ENCODE peak calls at places on chromosome 2, in ten cellular contexts. H, O, X, S, J, D, T, R, Z and P are unnamed samples.

GRCh38 chr2:84817239-84817655 is 63.6 kb downstream of the TRABD2A start:
- DNase-seq in T (no peak), X (no peak), Z (no peak), H (no peak), J (no peak), D (no peak), S (no peak), O (no peak), R (peak), P (no peak)

GRCh38 chr2:240577281-240578109 is 9.0 kb upstream of the CAPN10 start:
- DNase-seq in R (no peak), X (no peak), T (no peak), S (no peak), D (no peak), O (no peak), H (no peak), J (peak), Z (no peak), P (no peak)

GRCh38 chr2:56739421-56739820 is 555.6 kb downstream of the CCDC85A start:
- DNase-seq in X (no peak), J (no peak), R (no peak), O (no peak), H (no peak), D (peak), Z (no peak), T (no peak), S (no peak), P (no peak)

GRCh38 chr2:27249891-27250651 is 12.8 kb downstream of the SLC30A3 start:
- DNase-seq in Z (peak), H (no peak), R (peak), J (peak), X (no peak), S (peak), D (peak), O (peak), T (peak), P (peak)

GRCh38 chr2:71243548-71244301 is 16.8 kb upstream of the PAIP2B start:
- DNase-seq in R (no peak), J (peak), X (no peak), H (no peak), O (peak), T (no peak), D (no peak), Z (peak), S (no peak), P (no peak)

GRCh38 chr2:45315881-45316280 is 295.2 kb downstream of the SRBD1 start:
- DNase-seq in H (no peak), X (no peak), Z (no peak), S (no peak), O (no peak), J (no peak), D (peak), R (no peak), T (no peak), P (peak)

GRCh38 chr2:219661955-219662395 is 34.5 kb downstream of the SLC4A3 start:
- DNase-seq in J (no peak), R (no peak), D (peak), H (no peak), X (no peak), O (no peak), T (no peak), S (no peak), Z (no peak), P (peak)

GRCh38 chr2:88099798-88100488 is 27.9 kb downstream of the FABP1 start:
- DNase-seq in Z (peak), T (peak), H (peak), J (no peak), S (peak), R (no peak), X (no peak), D (peak), O (no peak), P (peak)

DNA sequence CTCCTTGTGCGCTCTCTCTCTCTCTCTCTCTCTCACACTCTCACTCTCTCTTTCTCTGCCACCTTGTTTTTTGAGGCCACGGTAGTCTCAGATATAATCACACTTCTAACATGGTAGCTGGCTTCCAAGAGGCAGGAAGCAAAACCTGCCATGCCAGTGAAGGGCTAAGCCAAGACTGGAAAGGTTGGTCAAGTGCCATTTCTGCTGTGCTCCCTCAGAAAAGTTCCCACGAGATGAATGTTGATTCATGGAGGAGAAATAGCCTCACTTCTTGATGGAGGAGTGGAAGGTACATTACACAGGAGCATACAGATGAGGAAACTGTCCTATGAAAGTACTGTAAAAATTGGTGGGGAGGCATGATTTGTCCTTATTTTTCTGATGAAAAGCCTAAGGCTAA is 237.9 kb downstream of the XIRP2 start:
- DNase-seq in R (no peak), H (no peak), S (no peak), O (no peak), Z (no peak), D (no peak), J (no peak), X (no peak), T (no peak), P (no peak)
- TF ChIP-seq CTCF in R (no peak), H (no peak), S (no peak), O (no peak), Z (no peak), D (no peak), J (no peak), X (no peak), T (no peak), P (no peak)

GRCh38 chr2:189179607-189179979 is at the start of gene COL5A2:
- DNase-seq in Z (no peak), T (peak), D (peak), H (no peak), X (peak), J (peak), R (no peak), S (no peak), O (peak), P (peak)

GRCh38 chr2:189178007-189178406 is 1.6 kb downstream of the COL5A2 start:
- DNase-seq in D (peak), Z (no peak), H (no peak), T (peak), S (no peak), R (no peak), O (no peak), J (no peak), X (no peak), P (peak)

GRCh38 chr2:189181706-189182105 is 2.1 kb upstream of the COL5A2 start:
- DNase-seq in S (no peak), J (no peak), T (no peak), Z (no peak), X (no peak), O (no peak), H (no peak), D (no peak), R (no peak), P (no peak)

GRCh38 chr2:189178726-189179606 is 595 bp downstream of the COL5A2 start:
- DNase-seq in Z (no peak), T (peak), O (no peak), J (peak), S (no peak), R (no peak), X (no peak), D (peak), H (no peak), P (peak)

DNA sequence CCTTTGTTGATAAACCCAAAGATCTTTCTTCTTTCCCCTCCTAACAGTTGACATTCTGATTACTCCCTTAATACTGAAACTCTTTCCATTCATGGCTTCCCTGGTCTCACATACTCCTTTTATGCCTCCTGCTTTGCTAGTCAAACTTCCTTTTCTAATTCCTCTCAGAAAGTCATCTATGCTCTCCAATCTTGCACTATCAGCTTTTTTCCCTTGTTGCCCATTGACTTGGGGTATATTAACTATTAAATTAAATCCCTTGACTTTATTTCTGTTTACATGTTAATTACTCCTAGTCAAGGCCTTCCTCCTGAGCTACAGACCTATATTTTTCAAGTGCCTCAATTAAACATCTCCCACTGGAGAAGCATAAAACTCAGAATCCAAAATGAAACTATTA is 3.6 kb upstream of the COL5A2 start:
- DNase-seq in T (no peak), H (no peak), R (no peak), O (no peak), D (no peak), S (no peak), J (no peak), X (no peak), Z (no peak), P (no peak)
- H3K4me3 ChIP-seq in T (no peak), H (no peak), R (no peak), O (no peak), D (no peak), S (no peak), J (no peak), X (no peak), Z (no peak), P (no peak)

GRCh38 chr2:188601391-188601790 is 309.7 kb downstream of the GULP1 start:
- DNase-seq in H (no peak), O (no peak), X (no peak), D (no peak), T (no peak), Z (no peak), R (no peak), S (no peak), J (no peak), P (no peak)
- TF ChIP-seq CTCF in H (no peak), O (no peak), X (no peak), D (no peak), T (no peak), Z (no peak), R (no peak), S (no peak), J (no peak), P (no peak)

GRCh38 chr2:177243476-177243875 is 21.1 kb downstream of the NFE2L2 start:
- DNase-seq in Z (no peak), T (no peak), J (no peak), D (peak), X (no peak), R (no peak), H (no peak), S (no peak), O (no peak), P (no peak)
- H3K4me3 ChIP-seq in Z (no peak), T (peak), J (no peak), D (no peak), X (no peak), R (no peak), H (no peak), S (no peak), O (no peak), P (no peak)

GRCh38 chr2:105299290-105299689 is 30.2 kb downstream of the TGFBRAP1 start:
- DNase-seq in J (no peak), T (peak), O (no peak), H (no peak), R (no peak), Z (no peak), D (no peak), S (no peak), X (no peak), P (no peak)
- TF ChIP-seq CTCF in J (peak), T (no peak), O (no peak), H (no peak), R (peak), Z (no peak), D (no peak), S (no peak), X (no peak), P (no peak)

GRCh38 chr2:36387258-36387916 is 31.8 kb downstream of the CRIM1 start:
- DNase-seq in Z (no peak), R (no peak), D (no peak), S (no peak), J (no peak), X (no peak), T (no peak), H (no peak), O (no peak), P (no peak)
- H3K4me3 ChIP-seq in Z (no peak), R (no peak), D (no peak), S (no peak), J (no peak), X (no peak), T (no peak), H (no peak), O (no peak), P (no peak)

GRCh38 chr2:8539743-8540551 is 141.9 kb upstream of the ID2 start:
- DNase-seq in R (no peak), J (peak), X (peak), T (no peak), S (no peak), Z (peak), O (no peak), D (no peak), H (peak), P (no peak)
- TF ChIP-seq CTCF in R (no peak), J (peak), X (no peak), T (no peak), S (no peak), Z (no peak), O (no peak), D (no peak), H (peak), P (no peak)